ENCODE peak calls at places on chromosomes 1 and 21, in ten cellular contexts. V, B, A, N, M, Y, O, K, X and H are unnamed samples.

GRCh38 chr1:114023377-114023776 is 44.1 kb downstream of the OLFML3 start:
- DNase-seq in V (no peak), B (no peak), A (no peak), N (no peak), M (no peak), Y (no peak), O (no peak), K (no peak), X (no peak), H (no peak)

GRCh38 chr1:213989071-213989739 is 1.4 kb downstream of the PROX1 start:
- DNase-seq in V (peak), B (no peak), A (no peak), N (no peak), M (no peak), Y (no peak), O (peak), K (no peak), X (peak), H (no peak)

GRCh38 chr1:45924736-45925135 is 121.3 kb downstream of the MAST2 start:
- DNase-seq in V (no peak), B (no peak), A (no peak), N (no peak), M (peak), Y (no peak), O (no peak), K (no peak), X (no peak), H (no peak)

GRCh38 chr1:66356605-66357004 is 177.3 kb upstream of the SGIP1 start:
- DNase-seq in V (no peak), B (no peak), A (no peak), N (no peak), M (no peak), Y (no peak), O (no peak), K (no peak), X (no peak), H (no peak)

GRCh38 chr1:183276386-183276785 is 90.3 kb downstream of the LAMC2 start:
- DNase-seq in V (no peak), B (no peak), A (no peak), N (no peak), M (peak), Y (no peak), O (no peak), K (no peak), X (no peak), H (no peak)

GRCh38 chr1:39882152-39882551 is 1.2 kb downstream of the TRIT1 start:
- DNase-seq in V (no peak), B (no peak), A (no peak), N (no peak), M (no peak), Y (no peak), O (no peak), K (no peak), X (no peak), H (no peak)

GRCh38 chr1:205301220-205301821 is 20.2 kb downstream of the NUAK2 start:
- DNase-seq in V (peak), B (peak), A (peak), N (no peak), M (peak), Y (no peak), O (no peak), K (no peak), X (peak), H (peak)

GRCh38 chr1:116356673-116357072 is 16.4 kb upstream of the ATP1A1 start:
- DNase-seq in V (no peak), B (peak), A (no peak), N (no peak), M (peak), Y (no peak), O (no peak), K (no peak), X (no peak), H (no peak)

GRCh38 chr1:234556245-234556943 is 53.6 kb downstream of the IRF2BP2 start:
- DNase-seq in V (no peak), B (no peak), A (no peak), N (no peak), M (no peak), Y (no peak), O (no peak), K (no peak), X (no peak), H (no peak)

GRCh38 chr1:86156571-86157455 is at the start of gene COL24A1:
- DNase-seq in V (peak), B (no peak), A (no peak), N (peak), M (peak), Y (no peak), O (peak), K (no peak), X (no peak), H (peak)

GRCh38 chr1:64623750-64624445 is 121.0 kb upstream of the RAVER2 start:
- DNase-seq in V (no peak), B (peak), A (peak), N (no peak), M (peak), Y (no peak), O (no peak), K (no peak), X (no peak), H (no peak)

GRCh38 chr1:97524211-97524610 is 396.6 kb downstream of the DPYD start:
- DNase-seq in V (no peak), B (no peak), A (no peak), N (no peak), M (no peak), Y (no peak), O (no peak), K (no peak), X (no peak), H (no peak)

GRCh38 chr1:206723500-206724472 is 39.1 kb downstream of the MAPKAPK2 start:
- DNase-seq in V (no peak), B (peak), A (no peak), N (no peak), M (peak), Y (no peak), O (peak), K (no peak), X (no peak), H (no peak)

GRCh38 chr21:26850116-26850643 is 5.0 kb upstream of the ADAMTS1 start:
- DNase-seq in V (no peak), B (peak), A (no peak), N (no peak), M (peak), Y (no peak), O (no peak), K (no peak), X (peak), H (no peak)

GRCh38 chr1:101148987-101149386 is 87.8 kb upstream of the S1PR1 start:
- DNase-seq in V (no peak), B (no peak), A (no peak), N (no peak), M (no peak), Y (no peak), O (no peak), K (no peak), X (no peak), H (no peak)

GRCh38 chr1:245549981-245550701 is 395.4 kb downstream of the KIF26B start:
- DNase-seq in V (peak), B (no peak), A (no peak), N (no peak), M (no peak), Y (no peak), O (no peak), K (no peak), X (no peak), H (no peak)

GRCh38 chr1:10514490-10515235 is 39.9 kb downstream of the PEX14 start:
- DNase-seq in V (no peak), B (peak), A (no peak), N (peak), M (peak), Y (no peak), O (no peak), K (no peak), X (no peak), H (no peak)

GRCh38 chr1:212161231-212161781 is 123.9 kb upstream of the PPP2R5A start:
- DNase-seq in V (no peak), B (peak), A (peak), N (no peak), M (peak), Y (no peak), O (no peak), K (no peak), X (no peak), H (no peak)

GRCh38 chr1:16905112-16905855 is 9.5 kb downstream of the RNU1-2 start:
- DNase-seq in V (no peak), B (peak), A (peak), N (peak), M (peak), Y (no peak), O (peak), K (no peak), X (peak), H (no peak)

GRCh38 chr1:180291004-180291403 is 60.9 kb downstream of the LHX4 start:
- DNase-seq in V (no peak), B (no peak), A (no peak), N (no peak), M (no peak), Y (no peak), O (no peak), K (no peak), X (no peak), H (no peak)

GRCh38 chr1:162757476-162757875 is 33.0 kb upstream of the HSD17B7 start:
- DNase-seq in V (no peak), B (no peak), A (no peak), N (no peak), M (no peak), Y (no peak), O (no peak), K (no peak), X (no peak), H (no peak)

GRCh38 chr1:160261526-160261877 is 847 bp downstream of the DCAF8 start:
- DNase-seq in V (no peak), B (peak), A (peak), N (no peak), M (peak), Y (peak), O (no peak), K (peak), X (peak), H (no peak)

GRCh38 chr1:110241516-110241915 is 31.4 kb downstream of the KCNC4 start:
- DNase-seq in V (no peak), B (no peak), A (no peak), N (no peak), M (no peak), Y (no peak), O (peak), K (no peak), X (no peak), H (no peak)

GRCh38 chr1:239735081-239735480 is 348.7 kb downstream of the CHRM3 start:
- DNase-seq in V (no peak), B (no peak), A (no peak), N (no peak), M (no peak), Y (no peak), O (no peak), K (no peak), X (no peak), H (no peak)